ENCODE peak calls at places on chromosomes 16 and 17, in seven cellular contexts. G, I, K, U, R, C and E are unnamed samples.

GRCh38 chr16:85436636-85437160 is 176.4 kb upstream of the GSE1 start:
- DNase-seq in C (peak), K (no peak), U (peak), R (no peak), I (no peak), G (peak), E (no peak)

GRCh38 chr17:49819118-49819517 is 28.8 kb downstream of the TAC4 start:
- DNase-seq in C (no peak), R (no peak), K (no peak), I (no peak), U (no peak), G (no peak), E (no peak)

GRCh38 chr17:28953444-28954118 is 2.3 kb upstream of the PHF12 start:
- DNase-seq in C (peak), U (peak), G (peak), R (peak), K (peak), I (peak), E (peak)

GRCh38 chr17:31724026-31724425 is 135.0 kb downstream of the COPRS start:
- DNase-seq in R (no peak), C (no peak), I (no peak), U (no peak), K (no peak), G (peak), E (no peak)

GRCh38 chr17:79983456-79983855 is 52.2 kb downstream of the TBC1D16 start:
- DNase-seq in R (no peak), U (no peak), K (no peak), C (no peak), I (no peak), G (no peak), E (no peak)

GRCh38 chr17:55895112-55895759 is 144.4 kb downstream of the PCTP start:
- DNase-seq in U (no peak), K (no peak), I (no peak), G (no peak), R (no peak), C (no peak), E (no peak)

GRCh38 chr17:42485680-42486079 is 27.0 kb downstream of the ATP6V0A1 start:
- DNase-seq in G (peak), U (no peak), C (no peak), R (no peak), K (no peak), I (no peak), E (no peak)

GRCh38 chr16:23527961-23528634 is 17.8 kb upstream of the GGA2 start:
- DNase-seq in K (no peak), U (no peak), I (no peak), R (no peak), G (no peak), C (no peak), E (no peak)

GRCh38 chr16:28304214-28304613 is 11.9 kb downstream of the SBK1 start:
- DNase-seq in C (no peak), K (no peak), I (no peak), U (no peak), G (peak), R (peak), E (no peak)

GRCh38 chr16:4081035-4081434 is 35.2 kb downstream of the ADCY9 start:
- DNase-seq in K (no peak), U (peak), C (no peak), R (peak), I (no peak), G (no peak), E (no peak)

GRCh38 chr17:36072431-36073121 is 8.5 kb downstream of the CCL18 start:
- DNase-seq in G (peak), K (peak), I (peak), R (peak), U (peak), C (peak), E (peak)

GRCh38 chr17:10118788-10119130 is 79.6 kb downstream of the GAS7 start:
- DNase-seq in C (no peak), K (no peak), U (no peak), G (no peak), R (no peak), I (no peak), E (peak)

GRCh38 chr17:21233581-21234337 is 19.5 kb downstream of the NATD1 start:
- DNase-seq in U (no peak), R (no peak), G (peak), C (no peak), K (no peak), I (no peak), E (no peak)

GRCh38 chr17:57391076-57391825 is 134.9 kb downstream of the MSI2 start:
- DNase-seq in I (no peak), K (no peak), R (no peak), G (no peak), U (no peak), C (no peak), E (no peak)

GRCh38 chr16:12147681-12148479 is 171.3 kb downstream of the SNX29 start:
- DNase-seq in R (no peak), C (no peak), U (peak), I (no peak), K (no peak), G (no peak), E (peak)

GRCh38 chr16:79784007-79784406 is 183.5 kb upstream of the MAF start:
- DNase-seq in K (no peak), I (no peak), G (no peak), R (no peak), C (no peak), U (no peak), E (no peak)

GRCh38 chr17:45123930-45124796 is 8.2 kb downstream of the PLCD3 start:
- DNase-seq in I (peak), U (no peak), C (peak), R (no peak), K (no peak), G (peak), E (no peak)

GRCh38 chr17:67520916-67521772 is 144.1 kb downstream of the PITPNC1 start:
- DNase-seq in I (no peak), C (no peak), R (no peak), K (no peak), U (no peak), G (peak), E (no peak)

GRCh38 chr17:82875418-82875856 is 35.6 kb upstream of the ZNF750 start:
- DNase-seq in C (no peak), K (no peak), I (no peak), G (no peak), U (peak), R (peak), E (no peak)

GRCh38 chr17:5249615-5250014 is 15.0 kb upstream of the SCIMP start:
- DNase-seq in C (peak), G (peak), U (peak), R (peak), I (peak), K (peak), E (peak)